ENCODE peak calls at places on chromosomes 16 and 17, in eight cellular contexts. O, S, K, R, T, G, P and F are unnamed samples.

GRCh38 chr17:55168970-55169687 is 95.6 kb upstream of the HLF start:
- DNase-seq in R (no peak), G (no peak), T (no peak), S (no peak), K (no peak), P (peak; percentile 43), O (no peak), F (no peak)

GRCh38 chr17:27805520-27806146 is 5.3 kb upstream of the NOS2 start:
- DNase-seq in T (peak; percentile 88), R (peak; percentile 92), S (peak; percentile 90), O (peak; percentile 80), K (peak; percentile 70), P (peak; percentile 78), G (peak; percentile 97), F (peak; percentile 83)

GRCh38 chr16:77374384-77374783 is 60.5 kb downstream of the ADAMTS18 start:
- DNase-seq in G (no peak), O (no peak), T (peak; percentile 69), R (no peak), S (peak; percentile 57), K (no peak), P (no peak), F (no peak)

GRCh38 chr17:4206945-4207344 is 56.8 kb downstream of the ANKFY1 start:
- DNase-seq in S (no peak), O (peak; percentile 53), R (no peak), K (no peak), G (no peak), T (no peak), P (no peak), F (no peak)

GRCh38 chr17:49312722-49313121 is 49.3 kb downstream of the ZNF652 start:
- DNase-seq in O (no peak), S (no peak), G (no peak), P (no peak), T (no peak), K (no peak), R (no peak), F (no peak)

GRCh38 chr16:55033225-55034156 is 102.8 kb downstream of the IRX5 start:
- DNase-seq in T (no peak), G (no peak), O (no peak), K (no peak), S (no peak), R (no peak), P (no peak), F (no peak)

GRCh38 chr17:49680314-49680713 is 2.4 kb upstream of the SPOP start:
- DNase-seq in R (no peak), K (no peak), P (no peak), S (no peak), G (no peak), T (no peak), O (no peak), F (no peak)

GRCh38 chr16:23847938-23848337 is 12.2 kb downstream of the PRKCB start:
- DNase-seq in K (no peak), S (no peak), G (no peak), O (no peak), P (no peak), T (no peak), R (no peak), F (no peak)

GRCh38 chr17:2837147-2837561 is 40.9 kb downstream of the RAP1GAP2 start:
- DNase-seq in K (no peak), O (no peak), S (no peak), R (no peak), T (no peak), P (peak; percentile 79), G (no peak), F (no peak)

GRCh38 chr17:39193346-39193745 is 4.1 kb downstream of the CACNB1 start:
- DNase-seq in G (no peak), T (no peak), S (no peak), O (no peak), P (no peak), R (no peak), K (no peak), F (no peak)

GRCh38 chr17:82267575-82268379 is 5.7 kb downstream of the CSNK1D start:
- DNase-seq in G (peak; percentile 95), S (peak; percentile 95), O (peak; percentile 96), T (peak; percentile 88), P (no peak), K (peak; percentile 91), R (peak; percentile 89), F (peak; percentile 97)

GRCh38 chr16:81889896-81890634 is 111.0 kb downstream of the PLCG2 start:
- DNase-seq in S (peak; percentile 77), G (peak; percentile 80), R (peak; percentile 75), K (no peak), P (peak; percentile 69), O (peak; percentile 46), T (peak; percentile 79), F (peak; percentile 39)

GRCh38 chr17:50056217-50056960 is 479 bp downstream of the ITGA3 start:
- DNase-seq in S (peak; percentile 87), G (peak; percentile 80), R (no peak), K (peak; percentile 59), O (peak; percentile 69), T (peak; percentile 76), P (peak; percentile 78), F (peak; percentile 83)

GRCh38 chr17:22304667-22305303 is 612.5 kb downstream of the KCNJ18 start:
- DNase-seq in P (no peak), S (no peak), K (no peak), G (no peak), R (no peak), O (no peak), T (no peak), F (no peak)

GRCh38 chr17:81408049-81408448 is 12.8 kb downstream of the BAHCC1 start:
- DNase-seq in R (no peak), S (no peak), K (no peak), P (no peak), G (no peak), O (no peak), T (no peak), F (no peak)

GRCh38 chr17:41464682-41465081 is 2.5 kb downstream of the KRT32 start:
- DNase-seq in K (peak; percentile 37), P (no peak), T (peak; percentile 98), G (no peak), R (peak; percentile 80), S (peak; percentile 28), O (peak; percentile 96), F (no peak)

GRCh38 chr17:77445030-77445907 is 304.5 kb downstream of the SEC14L1 start:
- DNase-seq in K (no peak), S (no peak), T (no peak), P (peak; percentile 78), R (peak; percentile 61), O (peak; percentile 68), G (no peak), F (no peak)

GRCh38 chr17:44627513-44627912 is 28.8 kb upstream of the MEIOC start:
- DNase-seq in T (no peak), K (no peak), G (no peak), O (no peak), P (no peak), R (no peak), S (no peak), F (no peak)

GRCh38 chr16:21169249-21169981 is 10.9 kb downstream of the LDAF1 start:
- DNase-seq in K (no peak), P (no peak), T (peak; percentile 31), R (no peak), O (peak; percentile 68), S (no peak), G (no peak), F (no peak)

GRCh38 chr17:70319516-70319915 is 150.2 kb downstream of the KCNJ2 start:
- DNase-seq in O (peak; percentile 18), T (no peak), S (no peak), P (no peak), R (no peak), K (no peak), G (no peak), F (no peak)

GRCh38 chr17:35295686-35296085 is 52.8 kb downstream of the SLFN5 start:
- DNase-seq in R (no peak), G (no peak), K (no peak), O (no peak), T (no peak), S (no peak), P (no peak), F (no peak)

GRCh38 chr17:7740481-7741001 is 23.0 kb downstream of the DNAH2 start:
- DNase-seq in O (no peak), G (no peak), R (no peak), T (no peak), P (no peak), K (peak; percentile 27), S (no peak), F (no peak)

GRCh38 chr16:58399718-58400633 is 7.7 kb downstream of the GINS3 start:
- DNase-seq in K (no peak), S (no peak), R (no peak), G (no peak), T (peak; percentile 74), O (peak; percentile 12), P (no peak), F (no peak)

DNA sequence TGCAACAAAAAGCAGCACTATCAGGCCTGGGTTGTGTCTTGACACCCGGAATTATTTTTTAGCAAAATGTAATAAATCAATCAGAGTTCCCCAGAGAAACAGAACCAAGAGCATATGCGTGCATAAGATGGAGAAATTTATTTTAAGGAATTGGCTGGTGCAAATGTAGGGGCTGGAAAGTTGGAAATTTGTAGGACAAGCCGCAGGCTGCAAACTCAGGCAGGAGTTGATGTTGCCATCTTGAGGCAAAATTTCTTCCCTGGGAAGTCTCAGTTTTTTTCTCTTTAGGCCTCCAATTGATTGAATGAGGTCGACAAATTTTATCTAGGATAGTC is 158.9 kb upstream of the FAM20A start:
- DNase-seq in O (no peak), G (no peak), R (no peak), P (no peak), T (no peak), S (no peak), K (no peak), F (no peak)
- TF ChIP-seq CTCF in O (no peak), G (no peak), R (no peak), P (no peak), T (no peak), S (no peak), K (no peak), F (no peak)

GRCh38 chr16:11350531-11351335 is 5.5 kb downstream of the RMI2 start:
- DNase-seq in G (no peak), O (peak; percentile 37), P (no peak), R (no peak), S (peak; percentile 66), K (no peak), T (no peak), F (no peak)
- TF ChIP-seq CTCF in G (no peak), O (no peak), P (no peak), R (no peak), S (no peak), K (no peak), T (no peak), F (no peak)

DNA sequence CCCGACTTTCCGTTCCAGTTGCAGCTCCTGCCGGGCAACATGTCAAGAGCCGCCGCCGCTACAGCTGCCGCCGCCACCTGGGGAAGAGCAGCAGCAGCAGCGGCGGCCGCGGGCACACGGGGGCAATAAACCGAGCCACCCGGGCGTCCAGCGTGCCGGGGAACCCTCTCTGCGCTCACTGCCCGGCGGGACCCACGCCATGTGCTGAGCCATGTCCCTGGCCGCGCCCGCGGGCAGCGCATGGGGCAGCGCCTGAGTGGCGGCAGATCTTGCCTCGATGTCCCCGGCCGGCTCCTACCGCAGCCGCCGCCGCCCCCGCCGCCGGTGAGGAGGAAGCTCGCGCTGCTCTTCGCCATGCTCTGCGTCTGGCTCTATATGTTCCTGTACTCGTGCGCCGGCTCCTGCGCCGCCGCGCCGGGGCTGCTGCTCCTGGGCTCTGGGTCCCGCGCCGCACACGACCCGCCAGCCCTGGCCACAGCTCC is 439 bp downstream of the HS3ST3B1 start:
- DNase-seq in T (peak; percentile 34), S (peak; percentile 50), K (no peak), P (peak; percentile 57), G (no peak), O (peak; percentile 42), R (no peak), F (no peak)
- TF ChIP-seq CTCF in T (no peak), S (peak; percentile 41), K (no peak), P (no peak), G (no peak), O (no peak), R (no peak), F (no peak)

GRCh38 chr17:18156171-18156975 is 27.3 kb upstream of the ALKBH5 start:
- DNase-seq in O (no peak), G (no peak), S (no peak), P (no peak), K (no peak), T (peak; percentile 34), R (no peak), F (no peak)
- TF ChIP-seq CTCF in O (no peak), G (no peak), S (no peak), P (no peak), K (no peak), T (no peak), R (no peak), F (no peak)